ENCODE peak calls at places on chromosomes 2 and 18, in five cellular contexts. One of them, this sample, is unnamed.
A peak's percentile ranks its signal among the peaks of the same experiment; 100 is the strongest.

GRCh38 chr2:29247336-29247914 is 132.2 kb downstream of the CLIP4 start:
- DNase-seq in GM12878: no peak
- DNase-seq in IMR-90: no peak
- DNase-seq in HepG2: no peak
- DNase-seq in SK-N-SH: no peak
- DNase-seq in this sample: no peak

GRCh38 chr2:70118798-70119454 is 31.6 kb downstream of the PCBP1 start:
- DNase-seq in GM12878: no peak
- DNase-seq in IMR-90: no peak
- DNase-seq in HepG2: peak; percentile 67
- DNase-seq in SK-N-SH: no peak
- DNase-seq in this sample: no peak

GRCh38 chr2:134722728-134723127 is 3.9 kb upstream of the TMEM163 start:
- DNase-seq in GM12878: no peak
- DNase-seq in IMR-90: no peak
- DNase-seq in HepG2: no peak
- DNase-seq in SK-N-SH: peak; percentile 36
- DNase-seq in this sample: no peak

GRCh38 chr2:68134120-68134519 is 23.6 kb upstream of the PNO1 start:
- DNase-seq in GM12878: no peak
- DNase-seq in IMR-90: no peak
- DNase-seq in HepG2: no peak
- DNase-seq in SK-N-SH: no peak
- DNase-seq in this sample: no peak

GRCh38 chr2:36692078-36692477 is 4.4 kb upstream of the VIT start:
- DNase-seq in GM12878: no peak
- DNase-seq in IMR-90: no peak
- DNase-seq in HepG2: no peak
- DNase-seq in SK-N-SH: no peak
- DNase-seq in this sample: no peak

GRCh38 chr2:37985333-37985732 is 60.2 kb downstream of the RMDN2 start:
- DNase-seq in GM12878: peak; percentile 20
- DNase-seq in IMR-90: peak; percentile 69
- DNase-seq in HepG2: no peak
- DNase-seq in SK-N-SH: no peak
- DNase-seq in this sample: no peak

GRCh38 chr2:44942304-44943030 is 965 bp downstream of the SIX3 start:
- DNase-seq in GM12878: no peak
- DNase-seq in IMR-90: no peak
- DNase-seq in HepG2: no peak
- DNase-seq in SK-N-SH: peak; percentile 71
- DNase-seq in this sample: no peak

GRCh38 chr2:20138696-20139095 is 86.2 kb downstream of the SDC1 start:
- DNase-seq in GM12878: no peak
- DNase-seq in IMR-90: no peak
- DNase-seq in HepG2: no peak
- DNase-seq in SK-N-SH: no peak
- DNase-seq in this sample: no peak

GRCh38 chr2:144325086-144325485 is 194.8 kb downstream of the ZEB2 start:
- DNase-seq in GM12878: peak; percentile 63
- DNase-seq in IMR-90: no peak
- DNase-seq in HepG2: no peak
- DNase-seq in SK-N-SH: no peak
- DNase-seq in this sample: no peak

GRCh38 chr2:10242451-10242850 is 60.3 kb upstream of the HPCAL1 start:
- DNase-seq in GM12878: no peak
- DNase-seq in IMR-90: no peak
- DNase-seq in HepG2: no peak
- DNase-seq in SK-N-SH: no peak
- DNase-seq in this sample: no peak

GRCh38 chr2:147046473-147046872 is 798.4 kb upstream of the ACVR2A start:
- DNase-seq in GM12878: no peak
- DNase-seq in IMR-90: no peak
- DNase-seq in HepG2: no peak
- DNase-seq in SK-N-SH: no peak
- DNase-seq in this sample: no peak

GRCh38 chr2:20378891-20379519 is 28.4 kb upstream of the PUM2 start:
- DNase-seq in GM12878: no peak
- DNase-seq in IMR-90: peak; percentile 86
- DNase-seq in HepG2: peak; percentile 80
- DNase-seq in SK-N-SH: peak; percentile 93
- DNase-seq in this sample: peak; percentile 77

GRCh38 chr2:8633735-8634313 is 48.0 kb upstream of the ID2 start:
- DNase-seq in GM12878: no peak
- DNase-seq in IMR-90: peak; percentile 96
- DNase-seq in HepG2: peak; percentile 98
- DNase-seq in SK-N-SH: no peak
- DNase-seq in this sample: peak; percentile 16

GRCh38 chr2:204134421-204134820 is 197.9 kb downstream of the ICOS start:
- DNase-seq in GM12878: no peak
- DNase-seq in IMR-90: no peak
- DNase-seq in HepG2: no peak
- DNase-seq in SK-N-SH: no peak
- DNase-seq in this sample: no peak

GRCh38 chr2:19860022-19860421 is 41.8 kb downstream of the TTC32 start:
- DNase-seq in GM12878: no peak
- DNase-seq in IMR-90: peak; percentile 85
- DNase-seq in HepG2: no peak
- DNase-seq in SK-N-SH: no peak
- DNase-seq in this sample: no peak

GRCh38 chr2:108370080-108370479 is 7.7 kb upstream of the SULT1C4 start:
- DNase-seq in GM12878: no peak
- DNase-seq in IMR-90: peak; percentile 71
- DNase-seq in HepG2: peak; percentile 79
- DNase-seq in SK-N-SH: no peak
- DNase-seq in this sample: no peak

GRCh38 chr2:229363126-229363814 is 92.2 kb upstream of the PID1 start:
- DNase-seq in GM12878: no peak
- DNase-seq in IMR-90: no peak
- DNase-seq in HepG2: no peak
- DNase-seq in SK-N-SH: no peak
- DNase-seq in this sample: no peak

GRCh38 chr2:180050246-180050645 is 43.1 kb upstream of the CWC22 start:
- DNase-seq in GM12878: no peak
- DNase-seq in IMR-90: peak; percentile 59
- DNase-seq in HepG2: no peak
- DNase-seq in SK-N-SH: no peak
- DNase-seq in this sample: no peak

GRCh38 chr18:22902093-22902492 is 31.0 kb upstream of the RBBP8 start:
- DNase-seq in GM12878: no peak
- DNase-seq in IMR-90: no peak
- DNase-seq in HepG2: no peak
- DNase-seq in SK-N-SH: no peak
- DNase-seq in this sample: no peak

GRCh38 chr2:38438133-38438532 is 61.1 kb upstream of the ATL2 start:
- DNase-seq in GM12878: no peak
- DNase-seq in IMR-90: no peak
- DNase-seq in HepG2: peak; percentile 36
- DNase-seq in SK-N-SH: no peak
- DNase-seq in this sample: no peak

GRCh38 chr18:32469190-32469611 is 1.5 kb downstream of the GAREM1 start:
- DNase-seq in GM12878: no peak
- DNase-seq in IMR-90: peak; percentile 36
- DNase-seq in HepG2: peak; percentile 41
- DNase-seq in SK-N-SH: peak; percentile 66
- DNase-seq in this sample: no peak

GRCh38 chr2:60875520-60875919 is 5.9 kb upstream of the REL start:
- DNase-seq in GM12878: no peak
- DNase-seq in IMR-90: no peak
- DNase-seq in HepG2: no peak
- DNase-seq in SK-N-SH: no peak
- DNase-seq in this sample: no peak

GRCh38 chr2:100821255-100821912 is 1.4 kb downstream of the NPAS2 start:
- DNase-seq in GM12878: no peak
- DNase-seq in IMR-90: no peak
- DNase-seq in HepG2: no peak
- DNase-seq in SK-N-SH: no peak
- DNase-seq in this sample: no peak

GRCh38 chr2:168025487-168026203 is 221.8 kb downstream of the STK39 start:
- DNase-seq in GM12878: no peak
- DNase-seq in IMR-90: no peak
- DNase-seq in HepG2: no peak
- DNase-seq in SK-N-SH: no peak
- DNase-seq in this sample: no peak

GRCh38 chr18:46319793-46320192 is 215.6 kb downstream of the HAUS1 start:
- DNase-seq in GM12878: no peak
- DNase-seq in IMR-90: no peak
- DNase-seq in HepG2: no peak
- DNase-seq in SK-N-SH: no peak
- DNase-seq in this sample: no peak

GRCh38 chr18:46320297-46320696 is 216.1 kb downstream of the HAUS1 start:
- DNase-seq in GM12878: no peak
- DNase-seq in IMR-90: no peak
- DNase-seq in HepG2: no peak
- DNase-seq in SK-N-SH: no peak
- DNase-seq in this sample: peak; percentile 35

GRCh38 chr18:46322411-46322891 is 218.3 kb downstream of the HAUS1 start:
- DNase-seq in GM12878: no peak
- DNase-seq in IMR-90: no peak
- DNase-seq in HepG2: no peak
- DNase-seq in SK-N-SH: no peak
- DNase-seq in this sample: no peak

GRCh38 chr18:46321954-46322353 is 217.8 kb downstream of the HAUS1 start:
- DNase-seq in GM12878: no peak
- DNase-seq in IMR-90: no peak
- DNase-seq in HepG2: no peak
- DNase-seq in SK-N-SH: no peak
- DNase-seq in this sample: no peak

DNA sequence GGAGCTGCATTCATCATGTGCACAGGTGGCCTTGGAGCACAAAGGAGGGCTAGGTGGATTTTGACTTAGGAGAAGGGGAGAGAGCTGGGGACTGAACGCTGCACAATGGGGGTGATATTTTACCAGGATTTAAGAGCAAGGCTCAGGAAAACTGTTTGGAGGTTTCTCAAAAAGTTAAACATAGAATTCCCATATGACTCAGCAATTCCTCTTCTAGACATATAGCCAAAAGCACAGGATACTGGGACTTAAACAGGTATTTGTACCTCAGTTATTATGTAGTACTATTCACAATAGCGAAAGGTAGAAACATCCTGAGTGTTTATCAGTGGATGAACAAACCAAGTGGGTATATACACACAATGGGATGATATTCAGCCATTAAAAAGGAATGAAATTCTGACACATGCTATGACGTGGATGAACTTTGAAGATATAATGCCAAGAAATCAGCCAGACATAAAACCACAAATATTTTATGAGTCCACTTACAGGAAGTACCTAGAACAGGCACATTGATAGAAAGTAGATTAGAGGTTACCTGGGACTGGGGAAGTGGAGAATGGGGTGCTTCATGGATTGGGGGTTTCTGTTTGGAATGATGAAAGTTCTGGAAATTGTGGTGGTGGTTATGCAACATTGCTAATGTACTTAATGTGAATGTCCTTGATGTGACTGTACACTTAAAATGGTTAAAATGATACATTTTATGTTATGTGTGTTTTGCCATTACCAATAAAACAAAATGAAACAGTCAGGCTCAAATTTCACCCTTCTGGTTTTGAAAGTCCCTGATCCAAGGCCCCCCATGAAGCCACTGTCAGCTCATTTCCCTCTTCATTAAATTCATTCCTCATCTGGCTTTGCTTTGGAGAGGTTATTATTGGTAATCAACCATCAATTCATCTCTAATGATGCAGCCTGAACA is 217.0 kb downstream of the HAUS1 start:
- DNase-seq in GM12878: no peak
- DNase-seq in IMR-90: peak; percentile 55
- DNase-seq in HepG2: no peak
- DNase-seq in SK-N-SH: no peak
- DNase-seq in this sample: no peak
- TF ChIP-seq MXI1 in GM12878: no peak
- TF ChIP-seq MXI1 in IMR-90: no peak
- TF ChIP-seq MXI1 in HepG2: no peak
- TF ChIP-seq MXI1 in SK-N-SH: no peak
- TF ChIP-seq MXI1 in this sample: no peak

GRCh38 chr18:79447703-79448367 is 52.1 kb downstream of the NFATC1 start:
- DNase-seq in GM12878: no peak
- DNase-seq in IMR-90: peak; percentile 85
- DNase-seq in HepG2: no peak
- DNase-seq in SK-N-SH: no peak
- DNase-seq in this sample: no peak

GRCh38 chr18:79448621-79449020 is 52.9 kb downstream of the NFATC1 start:
- DNase-seq in GM12878: no peak
- DNase-seq in IMR-90: no peak
- DNase-seq in HepG2: no peak
- DNase-seq in SK-N-SH: no peak
- DNase-seq in this sample: no peak

GRCh38 chr18:79445221-79445620 is 49.5 kb downstream of the NFATC1 start:
- DNase-seq in GM12878: no peak
- DNase-seq in IMR-90: no peak
- DNase-seq in HepG2: no peak
- DNase-seq in SK-N-SH: no peak
- DNase-seq in this sample: no peak

GRCh38 chr18:79446931-79447330 is 51.2 kb downstream of the NFATC1 start:
- DNase-seq in GM12878: no peak
- DNase-seq in IMR-90: no peak
- DNase-seq in HepG2: no peak
- DNase-seq in SK-N-SH: no peak
- DNase-seq in this sample: no peak

GRCh38 chr18:79445740-79446566 is 50.2 kb downstream of the NFATC1 start:
- DNase-seq in GM12878: no peak
- DNase-seq in IMR-90: no peak
- DNase-seq in HepG2: no peak
- DNase-seq in SK-N-SH: no peak
- DNase-seq in this sample: no peak
- TF ChIP-seq MXI1 in GM12878: no peak
- TF ChIP-seq MXI1 in IMR-90: no peak
- TF ChIP-seq MXI1 in HepG2: no peak
- TF ChIP-seq MXI1 in SK-N-SH: no peak
- TF ChIP-seq MXI1 in this sample: no peak

GRCh38 chr2:112920923-112921532 is 10.1 kb downstream of the IL37 start:
- DNase-seq in GM12878: no peak
- DNase-seq in IMR-90: peak; percentile 62
- DNase-seq in HepG2: no peak
- DNase-seq in SK-N-SH: no peak
- DNase-seq in this sample: no peak
- TF ChIP-seq MXI1 in GM12878: no peak
- TF ChIP-seq MXI1 in IMR-90: no peak
- TF ChIP-seq MXI1 in HepG2: no peak
- TF ChIP-seq MXI1 in SK-N-SH: no peak
- TF ChIP-seq MXI1 in this sample: no peak

DNA sequence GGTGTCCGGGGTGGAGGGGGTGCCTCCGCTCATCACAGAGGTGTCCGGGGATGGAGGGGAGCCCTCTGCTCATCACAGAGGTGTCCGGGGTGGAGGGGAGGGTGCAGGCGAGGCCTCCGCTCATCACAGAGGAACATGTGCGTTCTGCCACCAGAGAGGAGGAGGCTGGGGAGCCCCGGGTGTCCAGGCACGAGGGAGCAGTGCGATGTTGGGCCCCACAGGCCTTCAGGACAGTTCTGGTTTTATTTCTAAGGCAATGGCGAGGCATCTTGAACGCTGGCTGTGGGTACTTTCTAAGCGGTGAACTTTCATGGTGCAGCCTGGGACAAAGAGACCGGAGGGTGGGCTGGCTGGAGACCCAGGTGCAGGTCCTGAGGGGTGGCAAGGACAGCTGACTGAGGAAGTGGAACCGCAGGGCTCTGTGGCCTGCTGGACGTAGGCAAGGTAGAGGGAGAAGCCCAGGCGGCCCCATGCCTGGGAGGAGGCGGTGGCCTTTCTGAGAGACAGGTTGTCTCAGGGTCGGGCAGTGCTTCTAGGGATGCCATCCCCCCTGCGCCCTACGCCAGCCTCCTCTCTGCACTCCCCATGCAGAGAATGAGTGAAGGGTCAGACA is 196.6 kb upstream of the SALL3 start:
- DNase-seq in GM12878: no peak
- DNase-seq in IMR-90: no peak
- DNase-seq in HepG2: no peak
- DNase-seq in SK-N-SH: no peak
- DNase-seq in this sample: no peak
- TF ChIP-seq MXI1 in GM12878: no peak
- TF ChIP-seq MXI1 in IMR-90: no peak
- TF ChIP-seq MXI1 in HepG2: no peak
- TF ChIP-seq MXI1 in SK-N-SH: no peak
- TF ChIP-seq MXI1 in this sample: no peak